ENCODE peak calls at places on chromosomes 11 and 22, in five cellular contexts. F is mucosa of gallbladder, S is iris pigment epithelial cell, R is tibial artery, N is HTR-8/SVneo. J is an unnamed sample.

GRCh38 chr11:120853435-120853834 is 170.5 kb upstream of the TBCEL start:
- DNase-seq in S (no peak), R (no peak), F (no peak), N (no peak), J (no peak)

GRCh38 chr22:19598054-19598855 is 74.0 kb upstream of the CLDN5 start:
- DNase-seq in F (no peak), S (no peak), N (no peak), R (no peak), J (no peak)

GRCh38 chr11:94638278-94638901 is 71.2 kb downstream of the PIWIL4 start:
- DNase-seq in R (no peak), N (no peak), F (no peak), S (peak), J (no peak)

GRCh38 chr11:45021692-45022130 is 71.0 kb upstream of the TP53I11 start:
- DNase-seq in F (peak), R (peak), N (no peak), S (peak), J (peak)

GRCh38 chr22:27218012-27218483 is 560.7 kb downstream of the MIAT start:
- DNase-seq in S (peak), N (no peak), R (no peak), F (no peak), J (no peak)

GRCh38 chr11:74783241-74783871 is 34.7 kb downstream of the RNF169 start:
- DNase-seq in N (peak), R (no peak), S (peak), F (no peak), J (peak)

GRCh38 chr22:33919591-33920501 is at the start of gene LARGE1:
- DNase-seq in S (peak), N (no peak), F (no peak), R (peak), J (no peak)

GRCh38 chr22:28799834-28800307 is 498 bp downstream of the XBP1 start:
- DNase-seq in R (peak), N (peak), F (peak), S (peak), J (peak)

GRCh38 chr11:85685820-85686459 is at the start of gene CCDC89:
- DNase-seq in N (peak), F (peak), S (peak), R (peak), J (peak)

GRCh38 chr22:39528681-39529486 is 3.7 kb downstream of the RPS19BP1 start:
- DNase-seq in S (peak), F (peak), N (peak), R (peak), J (peak)

GRCh38 chr11:19769820-19770219 is 57.2 kb downstream of the NAV2 start:
- DNase-seq in R (no peak), F (no peak), N (peak), S (peak), J (peak)

GRCh38 chr11:111001091-111001430 is 244.5 kb upstream of the POU2AF2 start:
- DNase-seq in F (no peak), R (no peak), S (no peak), N (no peak), J (no peak)

GRCh38 chr11:9689721-9690120 is 25.8 kb downstream of the SWAP70 start:
- DNase-seq in F (no peak), N (no peak), S (no peak), R (no peak), J (no peak)

GRCh38 chr11:120337896-120338840 is 2.0 kb downstream of the ARHGEF12 start:
- DNase-seq in R (no peak), F (no peak), N (no peak), S (peak), J (peak)

GRCh38 chr11:108218455-108218854 is 4.0 kb downstream of the NPAT start:
- DNase-seq in N (no peak), S (peak), R (no peak), F (no peak), J (no peak)

GRCh38 chr22:32333769-32334639 is 23.7 kb upstream of the RFPL3 start:
- DNase-seq in F (no peak), N (no peak), S (no peak), R (no peak), J (no peak)

GRCh38 chr11:118792642-118793124 is 1.7 kb upstream of the DDX6 start:
- DNase-seq in N (peak), S (peak), F (peak), R (peak), J (peak)

GRCh38 chr22:43823353-43823908 is 11.3 kb upstream of the EFCAB6 start:
- DNase-seq in S (no peak), F (peak), R (no peak), N (no peak), J (no peak)

GRCh38 chr11:13216019-13217006 is 61.3 kb upstream of the BMAL1 start:
- DNase-seq in F (no peak), S (peak), N (peak), R (no peak), J (peak)

J was measured in HCEC 1CT.